ENCODE peak calls at places on chromosomes 1 and 21, in four cellular contexts. I is stimulated activated CD4-positive, alpha-beta T cell treated with anti-CD3 and anti-CD28 coated beads, Interleukin-2, amount 100 ng/mL, for 24 hours; M is HCT116; J is activated T-cell treated with anti-CD3 and anti-CD28 coated beads for 1 hour. W is an unnamed sample.

GRCh38 chr1:243261389-243261788 is 5.5 kb downstream of the SDCCAG8 start:
- DNase-seq in I (no peak), M (no peak), J (no peak), W (no peak)

GRCh38 chr1:201072149-201072548 is 40.1 kb downstream of the CACNA1S start:
- DNase-seq in I (no peak), M (no peak), J (no peak), W (no peak)

GRCh38 chr1:27430903-27431653 is 38.7 kb downstream of the GPR3 start:
- DNase-seq in I (no peak), M (no peak), J (no peak), W (no peak)

GRCh38 chr1:174206148-174206826 is 47.0 kb downstream of the RABGAP1L start:
- DNase-seq in I (no peak), M (no peak), J (no peak), W (no peak)

GRCh38 chr1:113930499-113931161 is 1.5 kb downstream of the HIPK1 start:
- DNase-seq in I (peak), M (no peak), J (peak), W (no peak)

GRCh38 chr21:25496825-25497482 is 110.3 kb downstream of the MRPL39 start:
- DNase-seq in I (no peak), M (no peak), J (no peak), W (no peak)

GRCh38 chr1:1794999-1795398 is 16.7 kb upstream of the NADK start:
- DNase-seq in I (no peak), M (no peak), J (no peak), W (no peak)

GRCh38 chr1:52455686-52456085 is 51.3 kb downstream of the PRPF38A start:
- DNase-seq in I (no peak), M (no peak), J (no peak), W (no peak)

GRCh38 chr1:25661043-25661807 is 44.6 kb downstream of the MAN1C1 start:
- DNase-seq in I (no peak), M (no peak), J (no peak), W (no peak)

GRCh38 chr1:77506771-77507170 is 175.7 kb downstream of the ZZZ3 start:
- DNase-seq in I (no peak), M (no peak), J (no peak), W (no peak)

GRCh38 chr1:193156826-193157142 is 29.6 kb downstream of the B3GALT2 start:
- DNase-seq in I (no peak), M (no peak), J (no peak), W (no peak)

GRCh38 chr1:23722652-23723051 is 20.6 kb upstream of the ELOA start:
- DNase-seq in I (no peak), M (no peak), J (no peak), W (no peak)

GRCh38 chr1:41003640-41004220 is 17.8 kb downstream of the SLFNL1 start:
- DNase-seq in I (peak), M (peak), J (peak), W (peak)

GRCh38 chr1:88538222-88538899 is 145.7 kb upstream of the PKN2 start:
- DNase-seq in I (no peak), M (no peak), J (no peak), W (no peak)

GRCh38 chr1:16122361-16122881 is 33.4 kb downstream of the EPHA2 start:
- DNase-seq in I (no peak), M (no peak), J (no peak), W (no peak)

GRCh38 chr21:37868896-37869295 is 47.4 kb downstream of the KCNJ6 start:
- DNase-seq in I (no peak), M (no peak), J (no peak), W (no peak)

GRCh38 chr1:50251592-50252165 is 143.0 kb downstream of the ELAVL4 start:
- DNase-seq in I (no peak), M (no peak), J (no peak), W (no peak)

GRCh38 chr1:203186446-203187305 is at the start of gene CHI3L1:
- DNase-seq in I (no peak), M (no peak), J (no peak), W (no peak)